ENCODE peak calls at places on chromosomes 12 and 14, in six cellular contexts. One of them, this sample, is unnamed.

GRCh38 chr12:58583541-58583940 is 336.8 kb downstream of the LRIG3 start:
- DNase-seq in transverse colon: no peak
- DNase-seq in hepatocyte: no peak
- DNase-seq in testis: no peak
- DNase-seq in PC-9: no peak
- DNase-seq in PC-3: peak; percentile 26
- DNase-seq in this sample: no peak

GRCh38 chr14:67575684-67576083 is 24.4 kb downstream of the PIGH start:
- DNase-seq in hepatocyte: no peak
- DNase-seq in transverse colon: no peak
- DNase-seq in PC-3: no peak
- DNase-seq in PC-9: no peak
- DNase-seq in testis: no peak
- DNase-seq in this sample: no peak

GRCh38 chr12:6532051-6532926 is 2.0 kb upstream of the GAPDH start:
- DNase-seq in hepatocyte: peak; percentile 91
- DNase-seq in PC-9: peak; percentile 98
- DNase-seq in transverse colon: peak; percentile 71
- DNase-seq in PC-3: peak; percentile 94
- DNase-seq in testis: no peak
- DNase-seq in this sample: peak; percentile 85

GRCh38 chr12:118307069-118307954 is 65.4 kb downstream of the TAOK3 start:
- DNase-seq in hepatocyte: no peak
- DNase-seq in PC-3: peak; percentile 92
- DNase-seq in PC-9: peak; percentile 90
- DNase-seq in transverse colon: no peak
- DNase-seq in testis: no peak
- DNase-seq in this sample: no peak

GRCh38 chr12:47394070-47394469 is 311.8 kb downstream of the RPAP3 start:
- DNase-seq in transverse colon: no peak
- DNase-seq in hepatocyte: no peak
- DNase-seq in testis: no peak
- DNase-seq in PC-9: no peak
- DNase-seq in PC-3: no peak
- DNase-seq in this sample: no peak

GRCh38 chr12:15757553-15758255 is 31.5 kb downstream of the EPS8 start:
- DNase-seq in PC-9: peak; percentile 86
- DNase-seq in hepatocyte: peak; percentile 60
- DNase-seq in transverse colon: no peak
- DNase-seq in testis: no peak
- DNase-seq in PC-3: peak; percentile 85
- DNase-seq in this sample: no peak

GRCh38 chr12:94098466-94098865 is 49.9 kb upstream of the PLXNC1 start:
- DNase-seq in transverse colon: no peak
- DNase-seq in hepatocyte: no peak
- DNase-seq in testis: no peak
- DNase-seq in PC-3: peak; percentile 59
- DNase-seq in PC-9: no peak
- DNase-seq in this sample: no peak

GRCh38 chr14:102063808-102064429 is 22.9 kb downstream of the HSP90AA1 start:
- DNase-seq in testis: no peak
- DNase-seq in PC-3: no peak
- DNase-seq in PC-9: no peak
- DNase-seq in hepatocyte: no peak
- DNase-seq in transverse colon: no peak
- DNase-seq in this sample: no peak

GRCh38 chr12:95859344-95859816 is 628 bp downstream of the SNRPF start:
- DNase-seq in PC-9: peak; percentile 54
- DNase-seq in hepatocyte: peak; percentile 24
- DNase-seq in transverse colon: no peak
- DNase-seq in PC-3: peak; percentile 41
- DNase-seq in testis: no peak
- DNase-seq in this sample: no peak

GRCh38 chr12:93244514-93245077 is 133.1 kb upstream of the NUDT4 start:
- DNase-seq in testis: no peak
- DNase-seq in hepatocyte: no peak
- DNase-seq in PC-3: no peak
- DNase-seq in transverse colon: no peak
- DNase-seq in PC-9: no peak
- DNase-seq in this sample: no peak

GRCh38 chr14:36747411-36748184 is 85.9 kb downstream of the PAX9 start:
- DNase-seq in PC-9: no peak
- DNase-seq in PC-3: peak; percentile 66
- DNase-seq in transverse colon: no peak
- DNase-seq in hepatocyte: no peak
- DNase-seq in testis: no peak
- DNase-seq in this sample: no peak

GRCh38 chr12:116152268-116152667 is 125.2 kb downstream of the MED13L start:
- DNase-seq in transverse colon: no peak
- DNase-seq in hepatocyte: no peak
- DNase-seq in PC-9: no peak
- DNase-seq in PC-3: no peak
- DNase-seq in testis: no peak
- DNase-seq in this sample: no peak

GRCh38 chr14:67268456-67269115 is 27.4 kb downstream of the PALS1 start:
- DNase-seq in hepatocyte: peak; percentile 6
- DNase-seq in testis: no peak
- DNase-seq in PC-3: no peak
- DNase-seq in transverse colon: no peak
- DNase-seq in PC-9: no peak
- DNase-seq in this sample: no peak

GRCh38 chr14:72751276-72752033 is 142.4 kb downstream of the DPF3 start:
- DNase-seq in PC-3: no peak
- DNase-seq in transverse colon: no peak
- DNase-seq in testis: no peak
- DNase-seq in hepatocyte: no peak
- DNase-seq in PC-9: no peak
- DNase-seq in this sample: no peak

GRCh38 chr12:41910578-41911331 is 233.9 kb downstream of the GXYLT1 start:
- DNase-seq in testis: peak; percentile 34
- DNase-seq in hepatocyte: no peak
- DNase-seq in transverse colon: no peak
- DNase-seq in PC-9: no peak
- DNase-seq in PC-3: no peak
- DNase-seq in this sample: no peak

GRCh38 chr14:77143071-77143470 is 1.5 kb upstream of the ZDHHC22 start:
- DNase-seq in PC-9: no peak
- DNase-seq in hepatocyte: no peak
- DNase-seq in testis: no peak
- DNase-seq in PC-3: no peak
- DNase-seq in transverse colon: no peak
- DNase-seq in this sample: peak; percentile 43

GRCh38 chr12:90280564-90281058 is 572.0 kb upstream of the ATP2B1 start:
- DNase-seq in testis: no peak
- DNase-seq in PC-9: no peak
- DNase-seq in transverse colon: no peak
- DNase-seq in PC-3: no peak
- DNase-seq in hepatocyte: no peak
- DNase-seq in this sample: no peak

GRCh38 chr14:104925214-104925899 is 678 bp downstream of the PLD4 start:
- DNase-seq in hepatocyte: no peak
- DNase-seq in PC-3: no peak
- DNase-seq in transverse colon: no peak
- DNase-seq in PC-9: no peak
- DNase-seq in testis: no peak
- DNase-seq in this sample: no peak

GRCh38 chr12:42510823-42511222 is 78.7 kb downstream of the PRICKLE1 start:
- DNase-seq in transverse colon: no peak
- DNase-seq in testis: no peak
- DNase-seq in PC-9: no peak
- DNase-seq in hepatocyte: no peak
- DNase-seq in PC-3: no peak
- DNase-seq in this sample: no peak

GRCh38 chr12:91276529-91276928 is 93.9 kb upstream of the DCN start:
- DNase-seq in PC-9: no peak
- DNase-seq in testis: no peak
- DNase-seq in PC-3: no peak
- DNase-seq in transverse colon: no peak
- DNase-seq in hepatocyte: no peak
- DNase-seq in this sample: no peak

GRCh38 chr12:115437061-115437567 is 753.1 kb upstream of the TBX3 start:
- DNase-seq in transverse colon: no peak
- DNase-seq in hepatocyte: peak; percentile 21
- DNase-seq in PC-9: no peak
- DNase-seq in PC-3: no peak
- DNase-seq in testis: no peak
- DNase-seq in this sample: no peak

GRCh38 chr12:51869490-51869865 is 18.4 kb upstream of the ANKRD33 start:
- DNase-seq in PC-9: no peak
- DNase-seq in testis: no peak
- DNase-seq in hepatocyte: no peak
- DNase-seq in PC-3: no peak
- DNase-seq in transverse colon: no peak
- DNase-seq in this sample: no peak

GRCh38 chr12:32395031-32395430 is 4.3 kb upstream of the FGD4 start:
- DNase-seq in transverse colon: no peak
- DNase-seq in PC-9: no peak
- DNase-seq in PC-3: no peak
- DNase-seq in hepatocyte: no peak
- DNase-seq in testis: no peak
- DNase-seq in this sample: no peak

GRCh38 chr12:131592972-131593371 is 117.9 kb upstream of the SFSWAP start:
- DNase-seq in hepatocyte: no peak
- DNase-seq in PC-3: no peak
- DNase-seq in testis: no peak
- DNase-seq in transverse colon: no peak
- DNase-seq in PC-9: no peak
- DNase-seq in this sample: no peak

GRCh38 chr12:19620222-19620621 is 180.9 kb downstream of the AEBP2 start:
- DNase-seq in PC-9: peak; percentile 75
- DNase-seq in hepatocyte: no peak
- DNase-seq in PC-3: peak; percentile 57
- DNase-seq in transverse colon: peak; percentile 77
- DNase-seq in testis: no peak
- DNase-seq in this sample: no peak

GRCh38 chr12:52266514-52266913 is 7.9 kb upstream of the KRT86 start:
- DNase-seq in hepatocyte: no peak
- DNase-seq in transverse colon: no peak
- DNase-seq in PC-3: no peak
- DNase-seq in testis: no peak
- DNase-seq in PC-9: no peak
- DNase-seq in this sample: no peak

GRCh38 chr12:14417717-14418116 is 52.2 kb downstream of the ATF7IP start:
- DNase-seq in PC-3: peak; percentile 54
- DNase-seq in testis: peak; percentile 53
- DNase-seq in PC-9: no peak
- DNase-seq in hepatocyte: peak; percentile 71
- DNase-seq in transverse colon: peak; percentile 64
- DNase-seq in this sample: peak; percentile 62

GRCh38 chr14:36997843-36998242 is 174.6 kb downstream of the SLC25A21 start:
- DNase-seq in hepatocyte: no peak
- DNase-seq in transverse colon: no peak
- DNase-seq in testis: no peak
- DNase-seq in PC-9: no peak
- DNase-seq in PC-3: no peak
- DNase-seq in this sample: no peak

GRCh38 chr12:88716240-88716639 is 136.0 kb upstream of the KITLG start:
- DNase-seq in PC-9: no peak
- DNase-seq in PC-3: no peak
- DNase-seq in hepatocyte: no peak
- DNase-seq in testis: no peak
- DNase-seq in transverse colon: no peak
- DNase-seq in this sample: no peak

GRCh38 chr14:65972346-65972745 is 513.8 kb upstream of the CCDC196 start:
- DNase-seq in PC-9: no peak
- DNase-seq in transverse colon: no peak
- DNase-seq in hepatocyte: no peak
- DNase-seq in PC-3: no peak
- DNase-seq in testis: no peak
- DNase-seq in this sample: no peak

GRCh38 chr12:131736807-131737484 is 26.1 kb downstream of the SFSWAP start:
- DNase-seq in hepatocyte: peak; percentile 51
- DNase-seq in PC-9: peak; percentile 98
- DNase-seq in transverse colon: no peak
- DNase-seq in testis: no peak
- DNase-seq in PC-3: peak; percentile 98
- DNase-seq in this sample: no peak

DNA sequence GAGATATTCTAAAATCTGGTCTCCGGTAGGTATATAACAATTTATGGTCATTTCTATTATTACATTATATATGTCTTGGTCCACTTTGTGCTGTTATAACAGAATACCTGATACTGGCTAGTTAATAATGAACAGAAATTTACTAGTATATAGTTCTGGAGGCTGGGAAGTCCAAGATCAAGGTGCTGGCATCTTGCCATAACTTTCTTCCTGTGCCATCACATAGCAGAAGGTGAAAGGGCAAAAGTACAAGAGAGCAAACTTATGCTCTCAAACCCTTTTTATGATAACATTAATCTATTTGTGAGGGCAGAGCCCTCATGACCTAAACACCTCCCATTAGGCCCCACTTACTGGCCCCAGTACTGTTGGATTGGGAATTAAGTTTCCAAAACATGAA is 17.9 kb upstream of the BATF start:
- DNase-seq in hepatocyte: no peak
- DNase-seq in PC-9: no peak
- DNase-seq in transverse colon: no peak
- DNase-seq in testis: no peak
- DNase-seq in PC-3: no peak
- DNase-seq in this sample: no peak
- H3K4me1 ChIP-seq in hepatocyte: no peaks in the 10 kb centered on the region
- H3K4me1 ChIP-seq in PC-9: no peaks in the 10 kb centered on the region
- H3K4me1 ChIP-seq in transverse colon: no peaks in the 10 kb centered on the region
- H3K4me1 ChIP-seq in testis: no peaks in the 10 kb centered on the region
- H3K4me1 ChIP-seq in PC-3: no peaks in the 10 kb centered on the region
- H3K4me1 ChIP-seq in this sample: no peaks in the 10 kb centered on the region

DNA sequence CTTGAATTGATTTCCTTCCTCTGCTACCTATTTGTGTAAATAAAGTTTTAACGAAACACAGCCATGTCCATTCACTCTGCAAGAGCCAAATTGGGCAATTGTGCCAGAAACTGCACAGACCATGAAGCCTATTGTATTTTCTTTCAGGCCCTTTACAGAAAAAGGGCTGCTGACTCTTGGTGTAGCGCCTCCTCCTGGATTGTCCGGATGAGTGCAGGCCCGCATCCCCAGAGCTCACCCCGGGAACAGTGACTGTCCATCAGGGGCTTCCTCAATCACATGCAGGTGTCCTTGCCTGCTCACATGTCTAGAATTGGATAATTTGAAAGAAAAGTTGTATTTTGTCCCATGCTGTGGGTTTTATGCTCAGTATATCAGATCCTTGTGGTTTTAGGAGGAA is 1282.2 kb downstream of the AACS start:
- DNase-seq in transverse colon: no peak
- DNase-seq in PC-9: no peak
- DNase-seq in testis: no peak
- DNase-seq in PC-3: no peak
- DNase-seq in hepatocyte: no peak
- DNase-seq in this sample: no peak
- TF ChIP-seq CTCF in transverse colon: no peak
- TF ChIP-seq CTCF in PC-9: peak; percentile 38
- TF ChIP-seq CTCF in testis: no peak
- TF ChIP-seq CTCF in PC-3: peak; percentile 42
- TF ChIP-seq CTCF in hepatocyte: no peak
- TF ChIP-seq CTCF in this sample: no peak

GRCh38 chr14:100374891-100375272 is 51.7 kb downstream of the SLC25A47 start:
- DNase-seq in PC-9: no peak
- DNase-seq in testis: no peak
- DNase-seq in hepatocyte: no peak
- DNase-seq in transverse colon: no peak
- DNase-seq in PC-3: no peak
- DNase-seq in this sample: no peak
- H3K4me3 ChIP-seq in PC-9: peak overlapping the region; percentile 94
- H3K4me3 ChIP-seq in testis: no peak overlapping the region
- H3K4me3 ChIP-seq in hepatocyte: peak overlapping the region; percentile 41
- H3K4me3 ChIP-seq in transverse colon: peak overlapping the region; percentile 77
- H3K4me3 ChIP-seq in PC-3: peak overlapping the region; percentile 92
- H3K4me3 ChIP-seq in this sample: peak overlapping the region; percentile 75

GRCh38 chr12:130587966-130588365 is 128.1 kb downstream of the RIMBP2 start:
- DNase-seq in transverse colon: no peak
- DNase-seq in PC-9: no peak
- DNase-seq in testis: no peak
- DNase-seq in hepatocyte: no peak
- DNase-seq in PC-3: no peak
- DNase-seq in this sample: no peak
- H3K4me1 ChIP-seq in transverse colon: no peaks in the 10 kb centered on the region
- H3K4me1 ChIP-seq in PC-9: no peaks in the 10 kb centered on the region
- H3K4me1 ChIP-seq in testis: no peaks in the 10 kb centered on the region
- H3K4me1 ChIP-seq in hepatocyte: no peaks in the 10 kb centered on the region
- H3K4me1 ChIP-seq in PC-3: no peaks in the 10 kb centered on the region
- H3K4me1 ChIP-seq in this sample: peaks cover 45% of the 10 kb centered on the region

This sample was measured in BE2C.